ENCODE peak calls at places on chromosomes 3 and 15, in nine cellular contexts. J is COR-L47; C is transverse colon; P is activated T-helper 9 cell treated with anti-CD3 and anti-CD28 coated beads, Interleukin-2, amount 50 U/mL, for 16 hours; V is HEK293T; D is EH; O is HFFc6; B is fibroblast of the aortic adventitia; A is ELF-1. S is an unnamed sample.

GRCh38 chr15:71203573-71204444 is 88.5 kb downstream of the THSD4 start:
- DNase-seq in B (peak), J (peak), A (peak), O (peak), P (no peak), V (no peak), C (no peak), D (peak), S (peak)

GRCh38 chr3:45199837-45200648 is 26.0 kb downstream of the TMEM158 start:
- DNase-seq in J (no peak), B (peak), P (no peak), V (no peak), O (peak), C (peak), A (peak), D (peak), S (peak)

GRCh38 chr3:62559831-62560445 is 186.6 kb upstream of the FEZF2 start:
- DNase-seq in B (peak), D (peak), V (no peak), A (no peak), P (no peak), J (no peak), C (no peak), O (peak), S (peak)

GRCh38 chr3:42702066-42702951 is at the start of gene HHATL:
- DNase-seq in J (no peak), A (no peak), P (no peak), O (no peak), B (no peak), C (no peak), V (no peak), D (no peak), S (no peak)

GRCh38 chr3:50138266-50139230 is 16.6 kb upstream of the SEMA3F start:
- DNase-seq in J (peak), O (no peak), C (no peak), A (no peak), D (peak), B (peak), P (no peak), V (no peak), S (peak)

GRCh38 chr3:94026623-94027022 is 1.8 kb downstream of the STX19 start:
- DNase-seq in O (no peak), A (no peak), C (no peak), B (no peak), J (no peak), P (no peak), V (no peak), D (no peak), S (no peak)

GRCh38 chr3:10288575-10288960 is 4.2 kb downstream of the GHRL start:
- DNase-seq in D (no peak), J (no peak), C (no peak), V (no peak), A (no peak), P (no peak), O (no peak), B (no peak), S (no peak)

GRCh38 chr15:41880156-41880877 is 13.5 kb downstream of the SPTBN5 start:
- DNase-seq in P (no peak), A (no peak), J (no peak), B (no peak), O (no peak), D (no peak), V (no peak), C (no peak), S (no peak)